ENCODE peak calls at places on chromosomes 3 and 15, in four cellular contexts. M, F, K and J are unnamed samples.

GRCh38 chr3:80215191-80215590 is 447.4 kb upstream of the ROBO1 start:
- DNase-seq in M (no peak), F (no peak), K (no peak), J (no peak)

GRCh38 chr15:80773122-80773551 is 6.0 kb upstream of the CEMIP start:
- DNase-seq in M (no peak), F (peak; percentile 18), K (no peak), J (no peak)

GRCh38 chr3:108590443-108590842 is 921 bp downstream of the DZIP3 start:
- DNase-seq in M (no peak), F (no peak), K (no peak), J (no peak)

GRCh38 chr3:194133661-194134230 is 2.2 kb upstream of the HES1 start:
- DNase-seq in M (peak; percentile 59), F (no peak), K (no peak), J (no peak)

GRCh38 chr3:197031315-197032285 is 2.0 kb upstream of the MELTF start:
- DNase-seq in M (no peak), F (peak; percentile 98), K (no peak), J (peak; percentile 90)

GRCh38 chr3:99384596-99384995 is 253.8 kb upstream of the COL8A1 start:
- DNase-seq in M (no peak), F (no peak), K (no peak), J (no peak)

GRCh38 chr3:110318108-110318507 is 753.5 kb upstream of the NECTIN3 start:
- DNase-seq in M (no peak), F (no peak), K (no peak), J (no peak)

GRCh38 chr3:126540946-126541627 is 17.1 kb downstream of the CHST13 start:
- DNase-seq in M (no peak), F (no peak), K (peak; percentile 60), J (no peak)

GRCh38 chr15:50675524-50676144 is 11.0 kb downstream of the TRPM7 start:
- DNase-seq in M (no peak), F (peak; percentile 13), K (no peak), J (no peak)

GRCh38 chr3:119937229-119937628 is 155.3 kb downstream of the NR1I2 start:
- DNase-seq in M (no peak), F (no peak), K (no peak), J (no peak)

GRCh38 chr3:128466840-128467541 is at the start of gene DNAJB8:
- DNase-seq in M (no peak), F (no peak), K (no peak), J (no peak)

GRCh38 chr3:41652506-41652905 is 309.4 kb downstream of the ULK4 start:
- DNase-seq in M (no peak), F (no peak), K (no peak), J (no peak)

GRCh38 chr3:94115482-94115881 is 52.6 kb downstream of the NSUN3 start:
- DNase-seq in M (peak; percentile 7), F (peak; percentile 18), K (no peak), J (no peak)
- TF ChIP-seq CTCF in M (no peak), F (peak; percentile 37), K (peak; percentile 58), J (no peak)

GRCh38 chr3:146222204-146223046 is 28.5 kb downstream of the PLSCR4 start:
- DNase-seq in M (peak; percentile 5), F (peak; percentile 16), K (no peak), J (no peak)
- TF ChIP-seq CTCF in M (no peak), F (no peak), K (no peak), J (peak; percentile 13)

DNA sequence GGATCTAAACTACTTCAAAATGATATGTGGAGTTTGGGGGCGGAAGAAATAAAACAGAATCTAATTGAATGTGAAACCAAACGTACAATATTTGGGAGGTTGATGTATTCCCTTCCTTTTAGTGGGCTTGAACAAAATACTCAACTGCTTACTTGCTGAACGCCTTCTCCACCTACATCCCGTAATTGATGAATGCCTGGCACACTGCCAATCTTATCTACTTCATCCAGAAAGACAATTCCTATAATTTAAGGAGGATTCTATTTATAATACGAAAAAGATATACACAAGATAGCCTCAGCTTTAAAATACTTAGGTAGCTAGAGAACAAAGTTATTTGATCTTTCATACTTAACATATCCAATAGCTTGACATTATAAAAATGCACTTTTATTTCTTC is 23.1 kb upstream of the PDCD7 start:
- DNase-seq in M (no peak), F (no peak), K (no peak), J (no peak)
- TF ChIP-seq CTCF in M (no peak), F (no peak), K (no peak), J (no peak)

GRCh38 chr15:36210426-36210825 is 369.0 kb upstream of the CDIN1 start:
- DNase-seq in M (no peak), F (no peak), K (no peak), J (no peak)
- TF ChIP-seq CTCF in M (no peak), F (no peak), K (no peak), J (no peak)

DNA sequence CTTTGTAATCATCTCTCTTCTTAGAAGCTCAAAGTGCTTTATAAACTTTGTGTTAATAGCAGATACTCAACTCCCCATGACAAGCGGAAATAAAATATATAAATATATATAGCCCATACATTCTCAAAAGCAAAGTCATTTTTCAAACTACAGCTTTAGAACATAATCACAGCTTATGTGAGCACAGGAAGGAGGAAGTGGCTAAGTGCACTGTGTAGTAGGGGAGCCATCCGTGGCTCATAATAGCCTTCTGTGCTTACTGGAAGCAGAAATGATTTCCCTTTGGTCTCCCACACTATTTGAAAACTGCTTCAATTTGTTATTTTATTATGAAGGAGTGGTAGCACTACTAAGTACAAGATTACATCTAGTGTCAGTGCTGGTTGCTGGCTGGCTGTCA is 151.4 kb upstream of the ARL6 start:
- DNase-seq in M (no peak), F (no peak), K (no peak), J (no peak)
- TF ChIP-seq CTCF in M (no peak), F (no peak), K (no peak), J (no peak)

GRCh38 chr3:104458657-104459056 is 908.1 kb upstream of the ALCAM start:
- DNase-seq in M (no peak), F (no peak), K (no peak), J (no peak)

GRCh38 chr3:104461431-104461830 is 905.3 kb upstream of the ALCAM start:
- DNase-seq in M (no peak), F (no peak), K (no peak), J (no peak)

DNA sequence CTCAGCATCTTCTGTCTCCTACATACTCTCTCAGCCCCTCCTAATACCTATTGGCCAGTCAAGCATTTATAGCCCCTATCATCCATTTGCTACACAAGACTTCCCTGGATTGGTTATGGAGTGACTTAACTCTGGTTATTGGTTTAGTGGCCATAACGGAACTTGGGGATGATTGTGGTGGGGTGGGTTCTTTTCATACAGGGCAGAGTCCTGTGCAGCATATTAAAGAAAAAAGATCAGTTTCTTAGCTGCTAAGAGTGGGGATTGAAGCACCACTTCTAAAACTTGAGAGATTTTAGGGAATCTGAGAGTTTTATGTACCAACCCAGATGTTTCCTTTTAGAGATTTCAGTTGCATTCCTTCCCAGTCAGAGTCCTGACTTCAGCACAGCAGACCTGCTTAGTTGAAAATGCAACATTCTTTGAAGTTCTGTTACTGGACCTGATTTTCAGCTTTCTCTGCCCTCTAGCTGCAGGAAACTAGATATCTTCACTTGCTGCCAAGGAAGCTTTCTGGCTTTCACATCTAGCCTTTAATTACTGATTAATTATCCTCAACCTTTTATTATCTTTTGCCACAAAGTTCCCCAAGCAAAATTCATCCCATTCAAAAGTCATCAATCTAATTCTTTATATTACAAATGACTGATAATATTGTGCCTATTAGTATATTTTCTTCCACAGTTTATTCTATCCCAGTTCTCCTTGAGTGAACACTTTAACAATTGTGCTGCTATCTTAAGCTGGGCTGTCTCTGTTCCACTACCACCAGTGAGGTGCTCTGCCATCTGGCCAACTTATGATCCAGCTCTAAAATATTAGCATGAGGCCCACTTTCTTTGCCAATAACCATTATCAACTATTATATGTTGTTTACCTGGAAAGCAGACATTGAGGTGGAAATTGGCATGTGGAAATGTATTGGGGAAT is 906.0 kb upstream of the ALCAM start:
- DNase-seq in M (no peak), F (no peak), K (no peak), J (no peak)
- TF ChIP-seq CTCF in M (no peak), F (peak; percentile 28), K (peak; percentile 75), J (no peak)

GRCh38 chr3:93906245-93906644 is 67.5 kb downstream of the PROS1 start:
- DNase-seq in M (no peak), F (no peak), K (no peak), J (no peak)

GRCh38 chr3:93904568-93904967 is 69.1 kb downstream of the PROS1 start:
- DNase-seq in M (no peak), F (no peak), K (no peak), J (no peak)

GRCh38 chr3:93907132-93907531 is 66.6 kb downstream of the PROS1 start:
- DNase-seq in M (no peak), F (no peak), K (no peak), J (no peak)

DNA sequence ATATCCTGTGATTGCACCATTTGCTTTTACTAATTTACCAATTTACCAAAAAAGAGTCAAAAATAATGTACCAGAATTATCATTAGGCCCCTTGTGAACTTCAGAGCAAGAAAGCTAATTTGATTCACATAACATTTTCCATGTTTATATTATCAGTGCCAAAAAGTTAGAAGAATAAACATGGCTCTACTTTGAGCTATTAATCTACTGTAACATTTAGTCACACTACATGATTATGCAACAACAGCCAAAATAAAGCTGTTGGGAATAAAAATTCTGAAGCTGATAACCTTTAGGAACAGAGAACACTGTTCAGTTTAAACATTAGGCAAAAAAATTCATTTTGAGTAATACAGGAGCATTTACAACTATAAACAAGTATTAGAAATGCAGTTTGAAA is 63.6 kb downstream of the PROS1 start:
- DNase-seq in M (no peak), F (no peak), K (no peak), J (no peak)
- TF ChIP-seq CTCF in M (no peak), F (no peak), K (no peak), J (no peak)

GRCh38 chr15:62390793-62391543 is 225.9 kb upstream of the C2CD4B start:
- DNase-seq in M (peak; percentile 43), F (peak; percentile 35), K (no peak), J (peak; percentile 88)
- TF ChIP-seq CTCF in M (no peak), F (no peak), K (no peak), J (no peak)

DNA sequence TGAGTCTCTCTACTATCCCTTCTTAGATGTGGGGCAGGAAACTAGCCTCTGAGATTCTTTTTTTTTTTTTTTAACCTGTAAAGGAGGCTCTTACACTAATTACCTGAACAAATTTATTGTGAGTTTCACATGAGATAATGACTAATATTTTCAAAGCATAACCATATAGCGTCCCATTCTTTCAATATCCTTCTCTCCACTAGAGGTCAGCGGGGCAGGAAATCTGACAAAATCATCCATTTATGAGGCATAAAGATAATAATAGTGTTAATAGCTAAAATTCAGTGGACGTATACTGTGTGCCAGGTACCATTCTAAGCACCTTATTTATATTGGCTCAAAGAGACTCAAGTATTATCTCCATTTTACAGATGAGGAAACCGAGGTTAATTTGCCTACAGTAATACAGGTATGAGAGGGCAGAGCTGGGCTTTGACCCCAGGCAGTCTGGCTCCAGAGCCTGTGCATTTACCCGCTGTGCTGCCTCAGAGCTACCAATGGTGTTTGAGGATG is 16.3 kb upstream of the SMAD6 start:
- DNase-seq in M (no peak), F (no peak), K (no peak), J (no peak)
- TF ChIP-seq CTCF in M (peak; percentile 35), F (peak; percentile 27), K (peak; percentile 52), J (no peak)